ENCODE peak calls at places on chromosomes 12 and 14, in eight cellular contexts. Z is islet precursor cell; H is ecto neural progenitor cell; U is effector CD4-positive, alpha-beta T cell; I is AG20443; B is HS-27A; W is Karpas-422; Y is AG10803. V is an unnamed sample.

GRCh38 chr14:92461891-92462290 is 51.7 kb upstream of the RIN3 start:
- DNase-seq in I (no peak), U (no peak), Y (no peak), B (no peak), W (no peak), H (peak), Z (peak), V (no peak)

GRCh38 chr14:31935406-31935805 is 141.7 kb upstream of the ARHGAP5 start:
- DNase-seq in I (no peak), H (no peak), Z (no peak), Y (no peak), B (no peak), U (no peak), W (no peak), V (no peak)

GRCh38 chr12:50639721-50640120 is 124.2 kb upstream of the ATF1 start:
- DNase-seq in Y (no peak), H (no peak), Z (no peak), I (no peak), W (peak), U (no peak), B (no peak), V (no peak)

GRCh38 chr14:59897757-59898383 is 22.1 kb upstream of the LRRC9 start:
- DNase-seq in I (no peak), Y (no peak), B (no peak), W (peak), Z (peak), U (no peak), H (peak), V (peak)

GRCh38 chr12:104055686-104056388 is 5.8 kb upstream of the GLT8D2 start:
- DNase-seq in H (no peak), I (peak), Z (no peak), Y (peak), W (no peak), B (no peak), U (no peak), V (no peak)

GRCh38 chr14:50862171-50862570 is 9.7 kb upstream of the ABHD12B start:
- DNase-seq in H (no peak), I (no peak), Y (peak), U (no peak), W (no peak), B (no peak), Z (no peak), V (no peak)

GRCh38 chr14:98411154-98411553 is 860.8 kb downstream of the BCL11B start:
- DNase-seq in H (no peak), I (no peak), Y (no peak), B (no peak), Z (no peak), W (no peak), U (no peak), V (no peak)

GRCh38 chr12:117684471-117684870 is 284.3 kb downstream of the KSR2 start:
- DNase-seq in B (no peak), U (no peak), I (no peak), W (no peak), Y (no peak), H (no peak), Z (no peak), V (no peak)

GRCh38 chr12:40691913-40692616 is at the start of gene CNTN1:
- DNase-seq in B (no peak), Z (peak), U (no peak), W (no peak), I (peak), Y (peak), H (peak), V (no peak)

GRCh38 chr12:101459642-101460346 is 15.3 kb upstream of the SPIC start:
- DNase-seq in W (no peak), H (no peak), Y (peak), I (peak), U (no peak), B (no peak), Z (no peak), V (peak)

GRCh38 chr12:114201794-114202193 is 204.2 kb downstream of the TBX5 start:
- DNase-seq in H (no peak), Y (no peak), W (no peak), Z (no peak), B (no peak), I (no peak), U (no peak), V (no peak)

GRCh38 chr14:21136024-21136423 is 19.8 kb downstream of the OR5AU1 start:
- DNase-seq in W (peak), U (no peak), I (peak), Y (peak), B (peak), Z (no peak), H (no peak), V (no peak)

GRCh38 chr14:59159169-59159568 is 29.3 kb upstream of the DAAM1 start:
- DNase-seq in Y (no peak), B (no peak), I (no peak), W (no peak), U (no peak), H (no peak), Z (no peak), V (no peak)

GRCh38 chr14:103685276-103686211 is 29.7 kb downstream of the XRCC3 start:
- DNase-seq in B (no peak), W (no peak), H (no peak), Z (no peak), U (no peak), Y (no peak), I (no peak), V (no peak)

GRCh38 chr12:119410396-119410795 is 75.9 kb downstream of the CCDC60 start:
- DNase-seq in W (no peak), Z (peak), H (no peak), B (no peak), U (no peak), I (no peak), Y (no peak), V (no peak)